ENCODE peak calls at places on chromosome 20, in nine cellular contexts. B is colonic mucosa, V is Panc1, M is GM06990, K is esophagus squamous epithelium, S is activated B cell treated with CpG ODN at 0.5 μM for 24 hours, F is mucosa of descending colon, N is tibial nerve, Q is progenitor cell of endocrine pancreas. J is an unnamed sample.

GRCh38 chr20:34190679-34191090 is 50.5 kb upstream of the ASIP start:
- DNase-seq in B (peak), V (peak), M (peak), K (no peak), S (no peak), F (no peak), N (peak), Q (peak), J (peak)

GRCh38 chr20:431012-431904 is 23.2 kb downstream of the RBCK1 start:
- DNase-seq in B (peak), V (peak), M (no peak), K (no peak), S (no peak), F (no peak), N (no peak), Q (peak), J (peak)

GRCh38 chr20:49990310-49990720 is 7.5 kb downstream of the SNAI1 start:
- DNase-seq in B (no peak), V (no peak), M (no peak), K (no peak), S (no peak), F (no peak), N (no peak), Q (no peak), J (no peak)

GRCh38 chr20:9458075-9458818 is 56.1 kb upstream of the LAMP5 start:
- DNase-seq in B (peak), V (no peak), M (no peak), K (no peak), S (no peak), F (no peak), N (no peak), Q (no peak), J (peak)

GRCh38 chr20:48278961-48279481 is 493.7 kb upstream of the SULF2 start:
- DNase-seq in B (no peak), V (no peak), M (no peak), K (no peak), S (no peak), F (no peak), N (no peak), Q (no peak), J (no peak)

GRCh38 chr20:31565699-31566331 is 39.3 kb upstream of the ID1 start:
- DNase-seq in B (no peak), V (no peak), M (no peak), K (no peak), S (no peak), F (peak), N (no peak), Q (no peak), J (no peak)

GRCh38 chr20:19348582-19348981 is 136.1 kb downstream of the SLC24A3 start:
- DNase-seq in B (no peak), V (no peak), M (no peak), K (no peak), S (no peak), F (no peak), N (no peak), Q (no peak), J (no peak)

GRCh38 chr20:61941721-61942405 is 123.8 kb downstream of the TAF4 start:
- DNase-seq in B (no peak), V (no peak), M (no peak), K (no peak), S (no peak), F (peak), N (peak), Q (no peak), J (no peak)

GRCh38 chr20:8389381-8390368 is 257.6 kb downstream of the PLCB1 start:
- DNase-seq in B (no peak), V (peak), M (no peak), K (no peak), S (no peak), F (no peak), N (no peak), Q (no peak), J (no peak)

GRCh38 chr20:2400290-2400689 is 19.6 kb downstream of the TGM6 start:
- DNase-seq in B (no peak), V (no peak), M (no peak), K (no peak), S (no peak), F (no peak), N (no peak), Q (no peak), J (no peak)

GRCh38 chr20:45433316-45433715 is 17.4 kb downstream of the PIGT start:
- DNase-seq in B (no peak), V (no peak), M (no peak), K (no peak), S (no peak), F (no peak), N (no peak), Q (no peak), J (no peak)

GRCh38 chr20:62812907-62813200 is 4.0 kb upstream of the COL9A3 start:
- DNase-seq in B (no peak), V (no peak), M (no peak), K (no peak), S (no peak), F (no peak), N (no peak), Q (no peak), J (no peak)

GRCh38 chr20:43576108-43576507 is 14.6 kb upstream of the IFT52 start:
- DNase-seq in B (no peak), V (no peak), M (no peak), K (no peak), S (no peak), F (no peak), N (no peak), Q (no peak), J (no peak)

GRCh38 chr20:50245561-50246366 is 55.1 kb downstream of the CEBPB start:
- DNase-seq in B (no peak), V (no peak), M (no peak), K (no peak), S (no peak), F (no peak), N (no peak), Q (no peak), J (no peak)

GRCh38 chr20:45406260-45407066 is 1.6 kb upstream of the DBNDD2 start:
- DNase-seq in B (peak), V (no peak), M (no peak), K (no peak), S (peak), F (peak), N (peak), Q (peak), J (peak)

GRCh38 chr20:542777-543368 is 717 bp downstream of the CSNK2A1 start:
- DNase-seq in B (peak), V (no peak), M (no peak), K (no peak), S (no peak), F (peak), N (no peak), Q (peak), J (no peak)

GRCh38 chr20:46253391-46253790 is 54.9 kb downstream of the CDH22 start:
- DNase-seq in B (peak), V (no peak), M (no peak), K (no peak), S (no peak), F (no peak), N (no peak), Q (no peak), J (peak)

GRCh38 chr20:6993526-6993925 is 226.0 kb downstream of the BMP2 start:
- DNase-seq in B (no peak), V (no peak), M (no peak), K (no peak), S (no peak), F (no peak), N (no peak), Q (no peak), J (no peak)

GRCh38 chr20:63520939-63521601 is 505 bp downstream of the PPDPF start:
- DNase-seq in B (peak), V (no peak), M (peak), K (no peak), S (peak), F (peak), N (peak), Q (peak), J (peak)

GRCh38 chr20:14189794-14190402 is 147.5 kb downstream of the FLRT3 start:
- DNase-seq in B (peak), V (peak), M (no peak), K (no peak), S (no peak), F (no peak), N (no peak), Q (no peak), J (no peak)

GRCh38 chr20:31837896-31838397 is 7.5 kb downstream of the FOXS1 start:
- DNase-seq in B (no peak), V (no peak), M (no peak), K (no peak), S (no peak), F (no peak), N (no peak), Q (no peak), J (no peak)

GRCh38 chr20:2816030-2816582 is at the start of gene TMEM239:
- DNase-seq in B (no peak), V (no peak), M (no peak), K (no peak), S (no peak), F (no peak), N (no peak), Q (no peak), J (no peak)

GRCh38 chr20:53736122-53736756 is 142.6 kb upstream of the ZNF217 start:
- DNase-seq in B (no peak), V (no peak), M (no peak), K (no peak), S (no peak), F (no peak), N (no peak), Q (no peak), J (no peak)

GRCh38 chr20:63546256-63546655 is 1.3 kb downstream of the SRMS start:
- DNase-seq in B (no peak), V (no peak), M (no peak), K (no peak), S (no peak), F (no peak), N (no peak), Q (no peak), J (no peak)

GRCh38 chr20:38221041-38221589 is 39.4 kb downstream of the KIAA1755 start:
- DNase-seq in B (peak), V (no peak), M (peak), K (no peak), S (peak), F (peak), N (peak), Q (peak), J (peak)

GRCh38 chr20:23318347-23318746 is 32.2 kb upstream of the NXT1 start:
- DNase-seq in B (no peak), V (no peak), M (no peak), K (no peak), S (no peak), F (no peak), N (no peak), Q (no peak), J (no peak)

GRCh38 chr20:23325107-23325506 is 25.5 kb upstream of the NXT1 start:
- DNase-seq in B (no peak), V (no peak), M (no peak), K (no peak), S (no peak), F (no peak), N (no peak), Q (no peak), J (no peak)

GRCh38 chr20:23317081-23317480 is 33.5 kb upstream of the NXT1 start:
- DNase-seq in B (no peak), V (no peak), M (no peak), K (no peak), S (no peak), F (no peak), N (no peak), Q (no peak), J (no peak)

GRCh38 chr20:23316626-23317025 is 34.0 kb upstream of the NXT1 start:
- DNase-seq in B (no peak), V (no peak), M (no peak), K (no peak), S (no peak), F (no peak), N (no peak), Q (no peak), J (no peak)

DNA sequence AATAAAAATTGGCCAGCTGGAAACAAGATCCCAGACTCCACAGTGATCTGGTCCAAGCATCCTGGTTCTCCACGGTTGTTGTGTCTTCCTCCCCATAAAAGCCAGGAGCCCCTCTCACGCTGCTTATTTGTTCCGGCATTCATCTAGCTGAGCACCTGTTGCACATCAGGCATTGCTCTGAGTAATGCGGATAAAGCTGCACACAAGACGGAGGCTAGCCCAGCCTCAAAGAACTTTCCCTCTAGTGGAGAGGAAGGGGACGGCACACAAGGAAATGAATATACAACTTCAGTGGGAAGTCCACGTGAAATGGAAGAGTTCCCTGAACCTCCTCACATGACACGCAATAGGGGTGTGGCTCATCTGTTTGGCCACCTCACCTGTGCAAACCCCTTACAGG is 30.3 kb upstream of the NXT1 start:
- DNase-seq in B (no peak), V (no peak), M (no peak), K (no peak), S (no peak), F (no peak), N (no peak), Q (no peak), J (no peak)
- TF ChIP-seq CTCF in B (no peak), V (peak), M (peak), K (peak), S (no peak), F (no peak), N (peak), Q (peak), J (peak)

DNA sequence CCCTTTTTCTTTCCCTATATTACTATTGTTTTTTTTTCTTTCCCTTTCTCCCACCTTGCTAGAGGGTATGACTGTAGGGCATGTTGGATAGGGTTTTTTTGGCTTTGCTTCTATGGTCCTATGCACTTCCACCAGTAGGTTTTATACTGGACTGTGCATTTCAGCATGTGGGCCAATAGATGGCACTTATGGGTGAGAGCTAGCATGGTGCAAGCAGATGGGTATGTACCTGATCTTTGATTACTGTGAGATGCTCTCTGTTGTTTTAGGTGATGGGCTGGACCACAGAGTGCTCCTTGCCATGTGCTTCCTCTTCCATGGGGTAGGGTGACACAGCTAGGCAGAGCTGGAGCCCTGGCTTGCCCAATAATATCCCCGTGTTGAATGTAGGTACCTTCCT is 128.5 kb upstream of the CHD6 start:
- DNase-seq in B (no peak), V (no peak), M (no peak), K (no peak), S (no peak), F (no peak), N (no peak), Q (no peak), J (no peak)
- TF ChIP-seq CTCF in B (no peak), V (no peak), M (peak), K (peak), S (no peak), F (no peak), N (no peak), Q (peak), J (no peak)

GRCh38 chr20:35604444-35604750 is 11.2 kb upstream of the SPAG4 start:
- DNase-seq in B (peak), V (no peak), M (no peak), K (no peak), S (no peak), F (no peak), N (no peak), Q (no peak), J (peak)
- TF ChIP-seq CTCF in B (peak), V (no peak), M (peak), K (peak), S (no peak), F (peak), N (no peak), Q (peak), J (no peak)

DNA sequence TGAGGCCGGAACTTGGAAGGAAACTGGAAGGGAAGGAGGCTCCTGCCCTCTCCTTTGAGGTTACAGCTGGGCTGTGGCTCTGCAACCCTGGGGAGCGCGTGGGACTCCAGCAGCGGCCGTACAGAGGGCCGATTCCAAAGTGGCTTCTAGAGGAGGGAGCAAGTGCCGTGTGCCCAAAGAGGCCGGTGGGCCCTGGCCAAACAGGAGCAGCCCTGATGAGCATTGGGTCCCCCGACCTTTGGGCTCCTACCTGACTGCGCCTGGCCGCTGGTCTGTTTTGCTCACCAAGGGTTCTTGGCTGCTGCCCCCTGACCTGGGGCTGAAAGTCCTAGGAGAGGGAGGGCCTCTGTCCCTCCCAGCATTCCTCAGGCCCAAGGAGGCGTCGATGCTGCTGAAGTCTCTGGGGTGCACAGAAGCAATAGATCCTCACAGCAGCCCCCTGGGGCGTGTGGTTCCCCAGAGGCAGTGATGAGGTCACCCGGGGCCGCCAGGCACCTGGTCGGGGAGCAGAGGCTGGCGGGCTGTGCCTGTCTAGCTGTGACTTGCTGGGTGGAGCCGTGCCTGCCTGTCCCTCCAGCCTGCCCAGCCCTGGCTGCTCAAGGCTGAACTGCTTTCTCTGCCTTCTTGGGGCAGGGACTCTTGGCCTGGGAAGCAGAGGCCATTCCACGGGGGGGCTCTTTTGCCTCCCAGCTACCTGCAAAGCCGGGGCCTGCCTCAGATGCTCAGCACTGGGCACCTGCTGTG is 9.8 kb downstream of the RBM38 start:
- DNase-seq in B (no peak), V (no peak), M (peak), K (no peak), S (peak), F (peak), N (no peak), Q (no peak), J (no peak)
- TF ChIP-seq CTCF in B (no peak), V (no peak), M (no peak), K (peak), S (no peak), F (no peak), N (no peak), Q (no peak), J (no peak)

DNA sequence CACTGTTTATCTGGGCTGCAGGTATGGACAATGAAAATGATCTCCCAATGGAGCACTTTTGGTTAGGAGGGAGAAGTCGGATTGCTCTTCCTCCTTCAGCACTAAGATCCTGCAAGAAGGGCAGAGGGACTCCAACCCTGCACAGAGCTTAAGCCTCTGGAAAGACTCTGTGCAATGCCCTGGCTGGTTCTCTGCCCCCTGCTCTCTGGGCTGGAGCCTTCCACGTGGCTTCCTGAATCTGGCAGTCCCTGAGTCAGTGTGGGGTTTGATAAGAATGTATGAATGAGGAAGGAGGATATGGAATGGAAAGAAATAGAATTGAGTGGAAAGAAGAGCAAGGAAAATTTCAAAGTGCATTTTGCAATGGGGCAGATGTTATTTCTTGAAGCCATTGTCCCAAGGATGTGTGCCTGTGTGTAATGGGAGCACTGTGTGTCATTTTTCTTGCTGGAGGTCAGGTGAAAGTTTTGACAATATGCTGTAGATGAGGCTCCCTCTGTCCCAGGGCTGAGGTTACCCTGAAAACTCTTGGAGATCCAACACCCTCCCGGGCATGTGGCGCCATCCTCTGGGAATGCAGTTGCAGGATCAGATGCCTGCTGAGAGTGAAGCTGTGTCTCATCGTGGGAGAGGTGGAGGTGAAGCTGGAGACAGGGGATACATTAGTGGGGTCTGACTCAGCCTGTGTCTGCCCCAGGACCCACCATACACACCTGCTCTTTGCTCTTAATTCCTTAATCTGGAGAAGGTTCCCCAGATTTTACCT is 16.3 kb upstream of the CST9L start:
- DNase-seq in B (no peak), V (no peak), M (no peak), K (no peak), S (no peak), F (no peak), N (no peak), Q (no peak), J (no peak)
- TF ChIP-seq CTCF in B (no peak), V (no peak), M (no peak), K (no peak), S (no peak), F (no peak), N (no peak), Q (no peak), J (no peak)

DNA sequence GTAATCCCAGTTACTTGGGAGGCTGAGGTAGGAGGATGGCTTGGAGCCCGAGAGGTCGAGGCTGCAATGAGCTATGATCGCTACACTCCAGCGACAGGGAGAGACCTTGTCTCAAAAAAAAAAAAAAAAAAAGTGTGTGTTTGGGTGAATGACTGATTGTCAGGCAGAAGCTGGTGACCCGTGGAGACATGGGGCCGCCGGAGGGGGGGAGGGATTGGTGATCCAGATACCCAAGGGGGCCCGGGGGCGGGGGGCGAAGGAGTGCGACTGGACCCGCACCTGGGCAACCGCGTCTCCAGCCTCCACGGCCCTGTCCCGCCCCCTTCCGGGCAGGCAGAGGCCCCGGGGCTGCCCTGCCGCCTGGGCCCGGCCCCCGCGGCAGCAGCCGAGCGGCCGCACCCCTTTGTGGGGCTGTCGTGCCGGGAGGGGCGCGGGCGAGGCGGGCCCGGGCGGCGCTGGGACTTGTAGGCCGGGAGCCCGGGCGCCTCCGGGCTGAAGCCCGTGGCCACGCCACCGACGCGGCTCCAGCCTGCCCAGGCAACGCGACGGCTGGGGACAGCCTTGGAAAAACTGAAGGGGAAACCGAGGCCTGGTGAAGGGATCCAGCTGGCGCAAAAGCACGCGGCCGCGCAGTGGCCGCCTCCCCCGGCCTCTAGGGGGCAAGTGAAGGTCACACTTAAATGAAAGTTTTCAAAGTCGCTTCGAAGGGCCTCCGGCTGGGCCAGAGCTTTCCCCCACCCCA is 2.1 kb upstream of the RBM38 start:
- DNase-seq in B (peak), V (no peak), M (peak), K (peak), S (peak), F (peak), N (peak), Q (peak), J (peak)
- TF ChIP-seq CTCF in B (no peak), V (no peak), M (peak), K (peak), S (no peak), F (no peak), N (no peak), Q (peak), J (peak)